ENCODE peak calls at places on chromosome 21, in eight cellular contexts. F, T, I, L, W, D, E and V are unnamed samples.

GRCh38 chr21:26557106-26557505 is 16.0 kb downstream of the CYYR1 start:
- DNase-seq in L (no peak), F (no peak), I (no peak), T (no peak), W (no peak), D (no peak), E (no peak), V (no peak)

GRCh38 chr21:45280178-45280821 is 7.4 kb downstream of the POFUT2 start:
- DNase-seq in T (no peak), E (no peak), W (no peak), I (no peak), L (no peak), D (no peak), F (no peak), V (no peak)

GRCh38 chr21:27079807-27080206 is 112.9 kb upstream of the ADAMTS5 start:
- DNase-seq in I (no peak), E (no peak), T (no peak), L (no peak), D (no peak), F (no peak), W (no peak), V (no peak)

GRCh38 chr21:28337319-28337718 is 655.4 kb downstream of the LTN1 start:
- DNase-seq in D (no peak), T (peak), I (no peak), L (peak), E (peak), W (no peak), F (no peak), V (no peak)

GRCh38 chr21:38177919-38178652 is 78.7 kb upstream of the KCNJ15 start:
- DNase-seq in D (no peak), T (no peak), L (no peak), E (no peak), F (no peak), W (no peak), I (no peak), V (no peak)

GRCh38 chr21:32172106-32172505 is 106.7 kb downstream of the MIS18A start:
- DNase-seq in F (no peak), T (no peak), I (no peak), E (no peak), D (no peak), L (no peak), W (no peak), V (no peak)

GRCh38 chr21:26583737-26584136 is 10.7 kb upstream of the CYYR1 start:
- DNase-seq in D (no peak), L (no peak), E (no peak), W (no peak), T (no peak), F (no peak), I (no peak), V (no peak)

GRCh38 chr21:41425954-41426655 is at the start of gene MX1:
- DNase-seq in L (peak), W (peak), I (peak), T (peak), E (peak), D (peak), F (peak), V (peak)

GRCh38 chr21:45384656-45385548 is 20.1 kb upstream of the COL18A1 start:
- DNase-seq in T (no peak), L (no peak), E (no peak), D (no peak), I (no peak), W (peak), F (no peak), V (no peak)

GRCh38 chr21:41369915-41370839 is 8.3 kb downstream of the MX2 start:
- DNase-seq in F (no peak), L (no peak), D (peak), W (no peak), T (no peak), E (no peak), I (no peak), V (no peak)

GRCh38 chr21:32214654-32215305 is 64.1 kb downstream of the MIS18A start:
- DNase-seq in E (no peak), D (no peak), L (no peak), W (no peak), F (no peak), I (no peak), T (no peak), V (no peak)

GRCh38 chr21:29534448-29534847 is 235.7 kb downstream of the BACH1 start:
- DNase-seq in F (no peak), W (no peak), D (no peak), E (no peak), L (no peak), T (no peak), I (no peak), V (no peak)

GRCh38 chr21:36388076-36388475 is 2.9 kb downstream of the CHAF1B start:
- DNase-seq in F (no peak), L (no peak), D (no peak), E (no peak), W (no peak), T (no peak), I (no peak), V (no peak)

GRCh38 chr21:28099296-28099695 is 893.4 kb downstream of the LTN1 start:
- DNase-seq in T (peak), D (no peak), W (peak), L (no peak), E (peak), F (no peak), I (no peak), V (no peak)

GRCh38 chr21:33219300-33219699 is 10.4 kb upstream of the IFNAR2 start:
- DNase-seq in I (no peak), T (no peak), D (no peak), L (no peak), W (no peak), E (no peak), F (no peak), V (no peak)

GRCh38 chr21:31335957-31336738 is 7.9 kb downstream of the TIAM1 start:
- DNase-seq in L (peak), D (no peak), I (peak), E (peak), T (peak), F (no peak), W (peak), V (no peak)

GRCh38 chr21:37710555-37711293 is 205.5 kb downstream of the KCNJ6 start:
- DNase-seq in E (peak), T (peak), D (no peak), F (no peak), L (no peak), I (no peak), W (peak), V (no peak)

GRCh38 chr21:26506951-26507350 is 66.1 kb downstream of the CYYR1 start:
- DNase-seq in T (peak), D (no peak), I (no peak), E (peak), F (no peak), L (peak), W (no peak), V (no peak)

GRCh38 chr21:25862596-25862995 is 127.8 kb downstream of the GABPA start:
- DNase-seq in F (peak), D (peak), I (no peak), E (peak), T (peak), W (no peak), L (peak), V (no peak)

GRCh38 chr21:25842925-25843324 is 108.2 kb downstream of the GABPA start:
- DNase-seq in L (no peak), F (no peak), D (no peak), W (no peak), I (no peak), E (no peak), T (no peak), V (no peak)

GRCh38 chr21:45957986-45958610 is 23.5 kb upstream of the COL6A1 start:
- DNase-seq in D (no peak), E (peak), W (peak), F (no peak), T (peak), L (no peak), I (no peak), V (no peak)

GRCh38 chr21:31732891-31733520 is 1.1 kb upstream of the SCAF4 start:
- DNase-seq in W (no peak), E (no peak), D (no peak), L (no peak), F (no peak), I (no peak), T (peak), V (no peak)

GRCh38 chr21:15480160-15480559 is 249.6 kb upstream of the USP25 start:
- DNase-seq in L (no peak), T (no peak), I (no peak), F (no peak), E (no peak), D (no peak), W (no peak), V (no peak)

GRCh38 chr21:31343680-31344480 is at the start of gene TIAM1:
- DNase-seq in I (peak), T (peak), W (peak), D (no peak), F (no peak), E (peak), L (peak), V (no peak)

GRCh38 chr21:17269760-17270159 is 243.1 kb upstream of the CXADR start:
- DNase-seq in F (no peak), D (no peak), L (no peak), I (no peak), T (no peak), E (no peak), W (no peak), V (no peak)

GRCh38 chr21:17270234-17270633 is 242.6 kb upstream of the CXADR start:
- DNase-seq in L (peak), W (peak), T (peak), E (peak), D (no peak), I (peak), F (no peak), V (no peak)
- TF ChIP-seq CTCF in L (no peak), W (no peak), T (peak), E (peak), D (no peak), I (peak), F (no peak), V (peak)

GRCh38 chr21:42574234-42575027 is 60.8 kb downstream of the SLC37A1 start:
- DNase-seq in E (peak), D (no peak), T (peak), F (no peak), I (no peak), L (no peak), W (no peak), V (no peak)
- TF ChIP-seq CTCF in E (peak), D (no peak), T (peak), F (no peak), I (no peak), L (peak), W (no peak), V (no peak)

GRCh38 chr21:43881918-43882317 is 16.9 kb downstream of the AGPAT3 start:
- DNase-seq in T (no peak), F (no peak), E (no peak), W (no peak), I (no peak), L (no peak), D (no peak), V (no peak)
- TF ChIP-seq CTCF in T (no peak), F (no peak), E (no peak), W (no peak), I (no peak), L (no peak), D (no peak), V (no peak)

GRCh38 chr21:18840239-18840638 is 436.7 kb upstream of the TMPRSS15 start:
- DNase-seq in D (no peak), L (peak), I (no peak), T (peak), F (no peak), E (peak), W (no peak), V (no peak)
- TF ChIP-seq CTCF in D (no peak), L (peak), I (no peak), T (peak), F (no peak), E (no peak), W (no peak), V (no peak)

GRCh38 chr21:34514576-34515135 is 2.6 kb upstream of the KCNE1 start:
- DNase-seq in L (no peak), D (no peak), F (no peak), W (no peak), E (no peak), I (no peak), T (no peak), V (no peak)

GRCh38 chr21:34519694-34520093 is 7.7 kb upstream of the KCNE1 start:
- DNase-seq in E (no peak), I (no peak), L (no peak), W (no peak), T (no peak), F (no peak), D (no peak), V (no peak)

GRCh38 chr21:34517039-34517438 is 5.0 kb upstream of the KCNE1 start:
- DNase-seq in W (no peak), I (no peak), F (no peak), D (no peak), E (no peak), L (no peak), T (no peak), V (no peak)

GRCh38 chr21:34519013-34519412 is 7.0 kb upstream of the KCNE1 start:
- DNase-seq in L (no peak), F (no peak), E (no peak), I (no peak), T (no peak), D (no peak), W (no peak), V (no peak)

DNA sequence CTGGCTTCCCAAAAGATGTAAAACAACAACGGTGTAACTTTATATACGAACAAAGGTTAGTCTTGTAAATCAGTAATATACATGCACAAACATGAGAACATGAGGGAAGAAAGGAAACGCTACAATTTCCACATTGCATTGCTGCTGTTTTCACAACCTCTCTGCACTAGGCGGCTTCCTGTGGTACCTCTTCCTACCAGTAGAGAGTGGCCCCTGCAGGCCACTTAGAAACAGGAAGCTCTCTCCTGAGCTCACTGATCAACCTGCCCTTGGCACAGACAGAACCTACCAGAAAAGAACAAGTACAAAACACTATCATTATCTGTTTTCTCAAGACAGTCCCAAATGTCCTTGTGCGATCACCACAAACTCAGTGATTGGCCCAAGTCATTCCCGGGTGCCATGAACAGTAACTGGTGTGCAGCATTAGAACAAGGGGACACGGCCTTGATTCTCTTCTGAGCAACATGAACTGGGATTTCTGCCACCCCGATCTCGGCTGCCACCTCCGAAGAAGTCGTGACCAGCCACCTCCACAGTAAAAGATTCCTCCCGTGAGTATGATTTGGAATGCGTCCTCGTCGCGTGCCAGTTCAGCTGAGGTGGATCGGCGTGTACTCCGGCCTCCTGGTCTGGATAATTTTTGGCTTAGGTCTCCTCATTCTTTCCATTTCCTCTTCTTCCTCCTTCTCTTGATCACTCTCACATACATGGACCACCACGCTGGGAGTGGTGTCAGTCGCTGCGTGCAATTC is 5.7 kb upstream of the KCNE1 start:
- DNase-seq in W (no peak), I (no peak), L (no peak), D (no peak), F (no peak), E (no peak), T (peak), V (no peak)
- TF ChIP-seq CTCF in W (peak), I (no peak), L (peak), D (no peak), F (peak), E (peak), T (peak), V (no peak)

DNA sequence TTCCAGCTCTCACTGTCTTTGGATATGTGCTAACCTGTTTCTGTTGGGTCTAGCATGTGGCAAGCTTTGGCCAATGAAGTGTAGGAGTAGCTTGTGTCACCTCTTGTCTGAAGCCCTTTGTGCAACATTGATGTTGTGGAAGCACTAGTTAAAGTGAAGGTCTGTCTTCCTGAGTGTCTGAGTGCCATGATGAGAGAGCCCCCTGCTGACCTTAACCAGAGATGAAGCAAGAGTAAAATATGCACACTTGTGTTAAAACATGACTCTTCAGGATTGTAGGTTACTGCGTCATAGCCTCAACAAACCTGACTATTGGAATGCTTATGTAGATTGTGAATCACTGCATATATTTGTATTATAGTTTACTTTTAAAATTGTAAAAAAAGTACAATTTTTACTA is 103.7 kb downstream of the NCAM2 start:
- DNase-seq in L (peak), T (peak), F (no peak), W (no peak), I (no peak), E (peak), D (no peak), V (no peak)
- TF ChIP-seq CTCF in L (peak), T (peak), F (no peak), W (no peak), I (no peak), E (peak), D (no peak), V (peak)

GRCh38 chr21:43720539-43721224 is 1.8 kb downstream of the PDXK start:
- DNase-seq in W (no peak), D (no peak), L (no peak), F (no peak), E (no peak), I (no peak), T (no peak), V (no peak)

GRCh38 chr21:43721225-43721605 is 2.3 kb downstream of the PDXK start:
- DNase-seq in D (no peak), E (no peak), W (no peak), F (no peak), L (no peak), T (no peak), I (no peak), V (no peak)

GRCh38 chr21:43717967-43718871 is 710 bp upstream of the PDXK start:
- DNase-seq in T (no peak), D (no peak), F (no peak), E (no peak), I (no peak), W (peak), L (no peak), V (no peak)

GRCh38 chr21:43718872-43719747 is at the start of gene PDXK:
- DNase-seq in F (peak), W (peak), E (peak), T (peak), I (peak), L (peak), D (peak), V (peak)

GRCh38 chr21:43719748-43720538 is 1.0 kb downstream of the PDXK start:
- DNase-seq in E (no peak), D (peak), T (no peak), I (no peak), F (no peak), L (no peak), W (peak), V (no peak)
- TF ChIP-seq CTCF in E (no peak), D (no peak), T (no peak), I (no peak), F (no peak), L (no peak), W (no peak), V (no peak)